ENCODE peak calls at places on chromosomes 6 and 20, in six cellular contexts. V is amniotic stem cell, K is activated gamma-delta T cell treated with Interleukin-2 at 50 U/mL for 16 hours, G is adrenal gland, W is NCI-H774, S is IMR-90. I is an unnamed sample.

GRCh38 chr6:83341765-83342164 is 89.1 kb downstream of the ME1 start:
- DNase-seq in V (no peak), K (no peak), G (no peak), W (no peak), S (no peak), I (no peak)

GRCh38 chr6:89763550-89763949 is 56.0 kb downstream of the MDN1 start:
- DNase-seq in V (no peak), K (no peak), G (no peak), W (no peak), S (peak), I (peak)

GRCh38 chr6:73566954-73567591 is 46.2 kb upstream of the EEF1A1 start:
- DNase-seq in V (no peak), K (no peak), G (peak), W (no peak), S (peak), I (peak)

GRCh38 chr6:15793288-15793687 is 130.5 kb upstream of the DTNBP1 start:
- DNase-seq in V (peak), K (no peak), G (no peak), W (no peak), S (peak), I (peak)

GRCh38 chr6:15511248-15512125 is 151.3 kb downstream of the DTNBP1 start:
- DNase-seq in V (no peak), K (no peak), G (peak), W (no peak), S (no peak), I (no peak)

GRCh38 chr6:33288942-33289783 is at the start of the genes PFDN6 and WDR46:
- DNase-seq in V (peak), K (peak), G (peak), W (peak), S (peak), I (peak)

GRCh38 chr20:62476074-62476838 is 461 bp upstream of the GATA5 start:
- DNase-seq in V (no peak), K (no peak), G (peak), W (no peak), S (no peak), I (no peak)

GRCh38 chr20:42634096-42634495 is 555.6 kb downstream of the PTPRT start:
- DNase-seq in V (no peak), K (no peak), G (no peak), W (no peak), S (no peak), I (no peak)

GRCh38 chr20:46784450-46785127 is 75.1 kb downstream of the SLC2A10 start:
- DNase-seq in V (no peak), K (no peak), G (no peak), W (no peak), S (peak), I (no peak)

GRCh38 chr20:34558320-34559202 is at the start of gene MAP1LC3A:
- DNase-seq in V (peak), K (peak), G (peak), W (peak), S (peak), I (peak)

GRCh38 chr20:36499723-36500501 is 41.4 kb upstream of the MYL9 start:
- DNase-seq in V (no peak), K (no peak), G (peak), W (no peak), S (peak), I (no peak)

GRCh38 chr6:4133941-4134838 is 1.2 kb downstream of the ECI2 start:
- DNase-seq in V (no peak), K (peak), G (peak), W (no peak), S (no peak), I (no peak)

GRCh38 chr20:32920066-32920465 is 61.3 kb downstream of the EFCAB8 start:
- DNase-seq in V (no peak), K (no peak), G (no peak), W (no peak), S (no peak), I (no peak)

GRCh38 chr6:29806387-29806786 is 21.2 kb upstream of the HLA-G start:
- DNase-seq in V (no peak), K (no peak), G (no peak), W (no peak), S (no peak), I (no peak)

GRCh38 chr6:30684386-30685156 is 1.9 kb downstream of the PPP1R18 start:
- DNase-seq in V (no peak), K (peak), G (no peak), W (no peak), S (peak), I (peak)

GRCh38 chr6:27809939-27810767 is 102.0 kb downstream of the OR2B2 start:
- DNase-seq in V (peak), K (peak), G (peak), W (peak), S (peak), I (peak)

GRCh38 chr6:84508981-84509380 is 255.4 kb downstream of the TBX18 start:
- DNase-seq in V (no peak), K (no peak), G (no peak), W (no peak), S (no peak), I (peak)

GRCh38 chr6:16523550-16524379 is 237.5 kb downstream of the ATXN1 start:
- DNase-seq in V (peak), K (no peak), G (no peak), W (no peak), S (peak), I (peak)

GRCh38 chr6:117072134-117072533 is 193.2 kb upstream of the VGLL2 start:
- DNase-seq in V (no peak), K (no peak), G (no peak), W (peak), S (no peak), I (no peak)

GRCh38 chr20:5784735-5785134 is 34.5 kb downstream of the SHLD1 start:
- DNase-seq in V (no peak), K (no peak), G (no peak), W (no peak), S (no peak), I (no peak)

GRCh38 chr6:6588924-6589696 is 590 bp downstream of the LY86 start:
- DNase-seq in V (no peak), K (no peak), G (no peak), W (no peak), S (no peak), I (no peak)

GRCh38 chr20:50982372-50982771 is 23.8 kb downstream of the MOCS3 start:
- DNase-seq in V (peak), K (no peak), G (no peak), W (peak), S (peak), I (peak)

GRCh38 chr6:167858842-167859520 is 32.3 kb downstream of the AFDN start:
- DNase-seq in V (no peak), K (no peak), G (no peak), W (no peak), S (no peak), I (peak)

GRCh38 chr6:75932067-75932466 is 140.4 kb downstream of the IMPG1 start:
- DNase-seq in V (no peak), K (no peak), G (no peak), W (no peak), S (peak), I (peak)

GRCh38 chr20:47781631-47782030 is 3.6 kb downstream of the SULF2 start:
- DNase-seq in V (no peak), K (no peak), G (no peak), W (no peak), S (no peak), I (no peak)

GRCh38 chr6:55652429-55652828 is 73.4 kb upstream of the HMGCLL1 start:
- DNase-seq in V (no peak), K (no peak), G (no peak), W (no peak), S (no peak), I (no peak)

GRCh38 chr20:49889943-49890650 is 25.2 kb downstream of the SPATA2 start:
- DNase-seq in V (no peak), K (no peak), G (no peak), W (no peak), S (no peak), I (no peak)

GRCh38 chr20:25285091-25285647 is 37.3 kb downstream of the PYGB start:
- DNase-seq in V (no peak), K (peak), G (peak), W (no peak), S (no peak), I (no peak)

GRCh38 chr20:7031222-7031621 is 263.7 kb downstream of the BMP2 start:
- DNase-seq in V (no peak), K (no peak), G (no peak), W (no peak), S (no peak), I (no peak)

GRCh38 chr6:16903470-16903869 is 142.2 kb upstream of the ATXN1 start:
- DNase-seq in V (no peak), K (no peak), G (no peak), W (no peak), S (peak), I (peak)

GRCh38 chr6:142942805-142943227 is 2.2 kb downstream of the HIVEP2 start:
- DNase-seq in V (peak), K (no peak), G (no peak), W (no peak), S (peak), I (peak)

GRCh38 chr6:53326372-53327016 is 22.3 kb downstream of the ELOVL5 start:
- DNase-seq in V (peak), K (no peak), G (peak), W (no peak), S (peak), I (peak)

GRCh38 chr20:50129662-50130345 is 16.9 kb upstream of the UBE2V1 start:
- DNase-seq in V (no peak), K (no peak), G (no peak), W (no peak), S (peak), I (no peak)

GRCh38 chr6:127204278-127204677 is 62.4 kb upstream of the RNF146 start:
- DNase-seq in V (no peak), K (no peak), G (no peak), W (no peak), S (no peak), I (no peak)

GRCh38 chr6:163148781-163149534 is 265.6 kb upstream of the QKI start:
- DNase-seq in V (no peak), K (no peak), G (no peak), W (no peak), S (no peak), I (no peak)

GRCh38 chr6:99604161-99605073 is 2.2 kb upstream of the PRDM13 start:
- DNase-seq in V (no peak), K (no peak), G (no peak), W (no peak), S (no peak), I (no peak)

GRCh38 chr20:41078329-41078728 is 49.7 kb downstream of the TOP1 start:
- DNase-seq in V (peak), K (no peak), G (peak), W (no peak), S (peak), I (peak)

I was measured in fibroblast of pulmonary artery.